ENCODE peak calls at places on chromosomes 4 and X, in four cellular contexts. O is mammary epithelial cell, Y is fibroblast of mammary gland, Z is BJ. H is an unnamed sample.

GRCh38 chr4:175614880-175615279 is 197.2 kb downstream of the GPM6A start:
- DNase-seq in O (no peak), Y (no peak), Z (no peak), H (no peak)

GRCh38 chr4:94447754-94448411 is 3.9 kb upstream of the PDLIM5 start:
- DNase-seq in O (peak), Y (no peak), Z (no peak), H (no peak)

GRCh38 chr4:118682928-118683327 is 2.3 kb upstream of the METTL14 start:
- DNase-seq in O (peak), Y (peak), Z (peak), H (no peak)

GRCh38 chr4:5772528-5773270 is 61.7 kb downstream of the EVC start:
- DNase-seq in O (peak), Y (no peak), Z (no peak), H (no peak)

GRCh38 chr4:68891679-68892078 is 59.9 kb downstream of the UGT2A3 start:
- DNase-seq in O (no peak), Y (no peak), Z (no peak), H (no peak)

GRCh38 chr4:178086324-178086723 is 644.1 kb upstream of the AGA start:
- DNase-seq in O (no peak), Y (no peak), Z (no peak), H (no peak)

GRCh38 chr4:138659640-138660325 is 355.8 kb upstream of the NOCT start:
- DNase-seq in O (peak), Y (no peak), Z (no peak), H (no peak)

GRCh38 chr4:28772066-28772465 is 1911.4 kb downstream of the STIM2 start:
- DNase-seq in O (peak), Y (peak), Z (peak), H (no peak)

GRCh38 chrX:71618303-71618721 is at the start of gene CXCR3:
- DNase-seq in O (no peak), Y (no peak), Z (no peak), H (peak)

GRCh38 chr4:48635310-48635709 is 144.8 kb downstream of the FRYL start:
- DNase-seq in O (peak), Y (peak), Z (no peak), H (no peak)

GRCh38 chr4:6562931-6563901 is 11.8 kb upstream of the MAN2B2 start:
- DNase-seq in O (peak), Y (no peak), Z (no peak), H (peak)

GRCh38 chrX:24693453-24694202 is at the start of gene POLA1:
- DNase-seq in O (peak), Y (peak), Z (peak), H (peak)

GRCh38 chrX:771536-771935 is 140.9 kb downstream of the SHOX start:
- DNase-seq in O (no peak), Y (no peak), Z (no peak), H (no peak)

GRCh38 chr4:88008624-88009235 is 1.3 kb downstream of the PKD2 start:
- DNase-seq in O (peak), Y (peak), Z (peak), H (no peak)

GRCh38 chr4:38889143-38889542 is 21.5 kb downstream of the FAM114A1 start:
- DNase-seq in O (peak), Y (peak), Z (peak), H (no peak)

GRCh38 chrX:56314334-56314733 is 82.2 kb downstream of the KLF8 start:
- DNase-seq in O (no peak), Y (no peak), Z (no peak), H (no peak)

GRCh38 chr4:73139245-73139644 is 69.7 kb upstream of the COX18 start:
- DNase-seq in O (no peak), Y (peak), Z (no peak), H (no peak)
- H3K4me3 ChIP-seq in O (no peak), Y (no peak), Z (no peak), H (no peak)

DNA sequence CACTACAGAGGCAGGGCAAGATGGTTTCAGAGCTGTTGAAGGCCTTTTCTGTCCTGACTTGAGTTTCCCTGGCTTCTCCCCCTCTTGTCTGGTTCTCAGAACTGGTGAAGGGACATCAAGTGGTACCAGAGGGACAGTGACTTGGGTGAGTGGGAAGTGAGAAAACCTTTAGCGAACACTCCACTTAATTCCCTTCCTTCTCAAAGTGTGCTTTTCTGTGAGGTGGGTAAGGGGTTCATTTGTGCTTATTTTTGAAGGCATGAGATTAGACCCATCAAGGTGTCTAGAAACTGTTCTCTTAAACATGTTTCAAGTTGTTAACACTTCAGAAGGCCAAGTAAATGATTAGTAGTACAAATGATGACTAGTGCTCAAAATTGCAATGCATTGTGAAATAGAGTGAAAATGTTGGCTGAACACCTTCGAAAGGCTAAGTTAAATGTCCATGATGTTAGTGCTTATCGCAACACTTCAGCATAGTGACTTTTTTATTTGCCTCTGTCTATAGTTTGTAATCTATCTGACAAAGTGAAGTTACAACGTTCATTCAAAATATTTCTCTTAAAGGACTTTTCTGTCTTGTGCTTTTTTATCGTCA is 2.8 kb downstream of the AREG start:
- DNase-seq in O (no peak), Y (peak), Z (no peak), H (no peak)
- H3K4me3 ChIP-seq in O (peak), Y (peak), Z (no peak), H (no peak)

DNA sequence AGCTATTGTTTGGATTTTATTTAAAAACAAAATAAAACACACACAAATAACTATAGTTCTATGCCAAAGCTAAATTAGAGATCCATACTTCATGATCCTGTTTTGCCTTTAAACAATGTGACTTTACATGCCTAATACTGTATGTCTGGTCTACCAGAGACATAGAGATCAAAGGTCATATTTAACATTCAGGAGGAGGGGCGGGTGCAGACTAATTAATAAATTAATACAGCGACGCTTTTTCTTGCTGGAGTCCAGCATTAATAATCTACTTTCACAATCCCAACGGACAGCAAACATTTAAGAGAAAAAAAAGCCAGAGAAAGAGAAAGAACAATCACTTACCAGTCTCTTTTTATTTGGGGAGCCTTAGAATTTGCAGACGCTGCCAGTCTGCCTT is 533 bp downstream of the CXXC4 start:
- DNase-seq in O (no peak), Y (no peak), Z (no peak), H (no peak)
- H3K4me3 ChIP-seq in O (no peak), Y (no peak), Z (no peak), H (no peak)

GRCh38 chrX:10172867-10173266 is 16.1 kb downstream of the CLCN4 start:
- DNase-seq in O (no peak), Y (no peak), Z (no peak), H (no peak)
- H3K4me3 ChIP-seq in O (no peak), Y (peak), Z (no peak), H (no peak)

DNA sequence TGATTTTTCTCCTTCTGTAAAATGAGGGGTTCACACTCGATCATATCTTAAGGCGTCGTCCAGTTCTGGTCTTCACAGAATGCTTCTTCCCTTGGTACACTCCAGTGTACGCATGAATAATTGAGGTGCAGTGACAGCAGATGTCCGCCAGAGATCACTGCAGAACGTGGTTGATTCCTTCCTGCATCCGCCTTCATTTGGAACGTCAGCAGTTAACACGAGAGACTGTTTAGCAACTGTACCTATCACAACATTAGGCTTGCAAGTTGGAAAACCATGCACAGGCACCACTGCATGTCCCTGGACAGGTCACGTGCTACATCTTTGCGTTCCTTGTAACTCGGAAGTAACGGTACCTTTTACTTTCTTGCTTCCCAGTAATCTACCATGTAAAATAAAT is 66.0 kb upstream of the GEMIN8 start:
- DNase-seq in O (peak), Y (peak), Z (no peak), H (peak)
- H3K4me3 ChIP-seq in O (no peak), Y (no peak), Z (no peak), H (no peak)

DNA sequence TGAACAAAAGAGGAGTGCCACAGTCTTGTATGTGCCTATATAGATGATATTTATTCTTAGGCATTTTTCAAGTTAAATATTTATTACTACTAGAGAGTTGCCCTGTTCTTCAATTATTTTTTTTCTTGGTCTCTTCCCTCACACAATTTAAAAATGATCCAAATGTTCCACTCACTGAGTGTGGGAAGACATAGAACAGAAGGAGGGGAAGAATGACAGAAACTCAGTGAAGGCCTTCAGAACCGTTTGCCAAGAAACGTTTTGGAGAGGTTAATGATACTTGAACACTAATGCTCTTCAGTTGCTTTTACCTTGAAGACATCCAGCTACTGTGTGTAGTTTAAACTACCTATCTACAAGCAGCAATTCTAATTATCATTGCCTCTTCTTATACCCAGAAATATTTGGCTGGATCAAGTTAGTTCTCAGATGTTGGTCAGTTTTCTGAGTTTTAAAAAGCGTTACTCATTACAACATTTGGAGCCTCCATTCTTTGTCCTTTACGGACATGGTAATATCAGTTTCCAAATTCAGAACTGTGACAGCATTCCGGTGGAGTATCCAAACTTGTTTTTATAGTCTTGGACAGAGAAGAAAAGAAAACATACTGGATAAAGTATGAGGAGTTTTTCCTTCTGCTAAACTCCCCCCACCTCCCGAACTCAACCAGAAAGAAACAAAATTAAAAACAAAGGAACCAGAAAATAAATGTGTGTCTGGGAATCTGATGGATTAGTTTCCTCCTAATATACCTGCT is 389.7 kb downstream of the SPRY1 start:
- DNase-seq in O (no peak), Y (no peak), Z (no peak), H (no peak)
- H3K4me3 ChIP-seq in O (no peak), Y (no peak), Z (no peak), H (no peak)

H was measured in mucosa of descending colon.